ENCODE peak calls at places on chromosomes 12 and 14, in nine cellular contexts. V, J, M, H, W, G, C, Z and O are unnamed samples.

GRCh38 chr12:124109760-124110159 is 136.7 kb downstream of the ZNF664 start:
- DNase-seq in V (no peak), J (peak), M (peak), H (no peak), W (no peak), G (no peak), C (no peak), Z (no peak), O (no peak)

GRCh38 chr14:41873379-41874034 is 266.8 kb downstream of the LRFN5 start:
- DNase-seq in V (no peak), J (peak), M (no peak), H (no peak), W (no peak), G (no peak), C (no peak), Z (no peak), O (no peak)

GRCh38 chr12:131281016-131281415 is 327.3 kb downstream of the ADGRD1 start:
- DNase-seq in V (no peak), J (no peak), M (no peak), H (peak), W (peak), G (no peak), C (no peak), Z (no peak), O (no peak)

GRCh38 chr12:65171870-65172269 is 2.5 kb downstream of the LEMD3 start:
- DNase-seq in V (no peak), J (peak), M (no peak), H (no peak), W (no peak), G (no peak), C (peak), Z (no peak), O (no peak)

GRCh38 chr14:98210045-98210678 is 1061.8 kb downstream of the BCL11B start:
- DNase-seq in V (no peak), J (no peak), M (no peak), H (no peak), W (no peak), G (no peak), C (peak), Z (no peak), O (no peak)

GRCh38 chr12:75660805-75661404 is 149.5 kb upstream of the KRR1 start:
- DNase-seq in V (no peak), J (peak), M (no peak), H (no peak), W (no peak), G (no peak), C (no peak), Z (no peak), O (peak)

GRCh38 chr12:90086281-90086680 is 377.6 kb upstream of the ATP2B1 start:
- DNase-seq in V (no peak), J (peak), M (no peak), H (no peak), W (no peak), G (no peak), C (no peak), Z (no peak), O (no peak)

GRCh38 chr12:109153711-109154434 is 37.5 kb downstream of the ACACB start:
- DNase-seq in V (no peak), J (no peak), M (peak), H (no peak), W (no peak), G (peak), C (no peak), Z (no peak), O (no peak)

GRCh38 chr12:126114420-126114819 is 1049.2 kb downstream of the AACS start:
- DNase-seq in V (no peak), J (no peak), M (no peak), H (no peak), W (no peak), G (no peak), C (no peak), Z (no peak), O (no peak)

GRCh38 chr14:69375182-69375581 is 22.9 kb downstream of the ERH start:
- DNase-seq in V (no peak), J (no peak), M (no peak), H (no peak), W (no peak), G (no peak), C (no peak), Z (no peak), O (no peak)

GRCh38 chr14:71474291-71474690 is 457.9 kb upstream of the RGS6 start:
- DNase-seq in V (no peak), J (no peak), M (no peak), H (no peak), W (no peak), G (no peak), C (no peak), Z (no peak), O (no peak)

GRCh38 chr12:100279612-100280244 is 12.8 kb downstream of the SCYL2 start:
- DNase-seq in V (no peak), J (peak), M (no peak), H (no peak), W (no peak), G (no peak), C (no peak), Z (no peak), O (no peak)

GRCh38 chr12:132818562-132818961 is 10.1 kb downstream of the GOLGA3 start:
- DNase-seq in V (no peak), J (no peak), M (no peak), H (no peak), W (no peak), G (no peak), C (no peak), Z (no peak), O (no peak)

DNA sequence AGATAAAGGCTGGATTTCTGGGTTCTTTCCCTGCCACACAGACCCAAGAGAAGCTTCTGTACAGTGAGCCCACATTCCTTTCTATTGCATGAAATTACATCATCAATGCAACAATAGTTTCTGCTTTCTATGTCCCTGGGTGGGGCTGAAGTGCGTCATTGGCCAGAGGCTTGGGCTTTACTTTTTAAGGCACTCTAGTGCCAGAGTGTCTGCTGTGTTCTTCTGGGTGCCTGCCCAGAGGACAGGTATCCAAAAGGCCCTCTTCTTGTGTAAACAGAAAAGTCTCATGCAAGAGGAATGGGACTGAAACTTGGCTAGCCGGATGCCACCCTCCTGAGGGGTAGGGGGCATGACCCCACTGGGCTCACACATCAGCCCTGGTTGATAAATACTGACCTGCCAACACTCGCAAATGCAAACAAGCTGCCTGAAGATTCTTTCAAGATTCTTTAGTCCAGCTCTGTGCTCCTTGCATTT is 5.9 kb downstream of the KRT86 start:
- DNase-seq in V (no peak), J (peak), M (peak), H (peak), W (peak), G (peak), C (no peak), Z (peak), O (peak)
- H3K27ac ChIP-seq in V (peak), J (peak), M (peak), H (peak), W (peak), G (peak), C (no peak), Z (peak), O (peak)

GRCh38 chr14:75279153-75279738 is 618 bp downstream of the FOS start:
- DNase-seq in V (peak), J (peak), M (no peak), H (no peak), W (peak), G (peak), C (peak), Z (peak), O (no peak)

GRCh38 chr14:75280448-75280830 is 1.8 kb downstream of the FOS start:
- DNase-seq in V (no peak), J (peak), M (no peak), H (no peak), W (peak), G (no peak), C (no peak), Z (no peak), O (no peak)

GRCh38 chr14:75280831-75281690 is 2.4 kb downstream of the FOS start:
- DNase-seq in V (no peak), J (peak), M (no peak), H (no peak), W (peak), G (peak), C (peak), Z (no peak), O (no peak)

GRCh38 chr14:75278422-75279152 is at the start of gene FOS:
- DNase-seq in V (peak), J (peak), M (peak), H (peak), W (peak), G (peak), C (peak), Z (peak), O (no peak)

GRCh38 chr14:75279739-75280447 is 1.3 kb downstream of the FOS start:
- DNase-seq in V (peak), J (peak), M (no peak), H (no peak), W (peak), G (peak), C (peak), Z (no peak), O (no peak)
- H3K27ac ChIP-seq in V (peak), J (peak), M (no peak), H (peak), W (peak), G (peak), C (peak), Z (peak), O (peak)

GRCh38 chr12:87685696-87686095 is 343.5 kb downstream of the C12orf50 start:
- DNase-seq in V (no peak), J (no peak), M (no peak), H (no peak), W (no peak), G (no peak), C (no peak), Z (no peak), O (no peak)
- H3K27ac ChIP-seq in V (no peak), J (no peak), M (no peak), H (no peak), W (no peak), G (no peak), C (no peak), Z (no peak), O (no peak)

GRCh38 chr12:25957898-25958253 is 606 bp upstream of the RASSF8 start:
- DNase-seq in V (no peak), J (peak), M (peak), H (no peak), W (no peak), G (no peak), C (no peak), Z (no peak), O (no peak)
- H3K27ac ChIP-seq in V (peak), J (peak), M (peak), H (peak), W (peak), G (peak), C (no peak), Z (peak), O (peak)

GRCh38 chr12:778615-779014 is 26.2 kb downstream of the WNK1 start:
- DNase-seq in V (no peak), J (no peak), M (no peak), H (no peak), W (no peak), G (no peak), C (no peak), Z (no peak), O (no peak)
- H3K27ac ChIP-seq in V (no peak), J (peak), M (peak), H (no peak), W (no peak), G (no peak), C (no peak), Z (peak), O (peak)

GRCh38 chr12:80702889-80703605 is 4.4 kb upstream of the MYF6 start:
- DNase-seq in V (no peak), J (peak), M (no peak), H (no peak), W (no peak), G (no peak), C (no peak), Z (peak), O (peak)
- H3K27ac ChIP-seq in V (peak), J (peak), M (no peak), H (no peak), W (no peak), G (no peak), C (no peak), Z (peak), O (no peak)

DNA sequence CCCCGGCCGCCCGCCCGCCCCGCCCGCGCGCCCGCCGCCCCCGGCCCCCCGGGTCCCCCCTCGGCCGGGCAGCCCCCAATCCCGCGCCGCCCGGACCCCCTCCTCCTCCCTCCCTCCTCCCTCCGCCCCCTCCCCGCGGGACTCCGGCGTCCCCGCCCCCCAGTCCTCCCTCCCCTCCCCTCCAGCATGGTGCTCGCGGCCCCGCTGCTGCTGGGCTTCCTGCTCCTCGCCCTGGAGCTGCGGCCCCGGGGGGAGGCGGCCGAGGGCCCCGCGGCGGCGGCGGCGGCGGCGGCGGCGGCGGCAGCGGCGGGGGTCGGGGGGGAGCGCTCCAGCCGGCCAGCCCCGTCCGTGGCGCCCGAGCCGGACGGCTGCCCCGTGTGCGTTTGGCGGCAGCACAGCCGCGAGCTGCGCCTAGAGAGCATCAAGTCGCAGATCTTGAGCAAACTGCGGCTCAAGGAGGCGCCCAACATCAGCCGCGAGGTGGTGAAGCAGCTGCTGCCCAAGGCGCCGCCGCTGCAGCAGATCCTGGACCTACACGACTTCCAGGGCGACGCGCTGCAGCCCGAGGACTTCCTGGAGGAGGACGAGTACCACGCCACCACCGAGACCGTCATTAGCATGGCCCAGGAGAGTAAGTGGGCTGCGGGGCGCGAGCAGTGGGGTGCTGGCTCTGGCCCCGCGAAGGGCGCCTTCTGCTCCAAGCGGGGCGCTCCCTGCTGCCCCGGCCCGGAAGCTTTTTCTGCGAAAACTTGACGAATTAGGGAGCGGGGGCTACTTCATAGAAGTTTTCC is 404 bp downstream of the GDF11 start:
- DNase-seq in V (peak), J (peak), M (peak), H (peak), W (peak), G (peak), C (peak), Z (no peak), O (no peak)
- H3K27ac ChIP-seq in V (peak), J (no peak), M (peak), H (no peak), W (peak), G (no peak), C (peak), Z (no peak), O (no peak)

DNA sequence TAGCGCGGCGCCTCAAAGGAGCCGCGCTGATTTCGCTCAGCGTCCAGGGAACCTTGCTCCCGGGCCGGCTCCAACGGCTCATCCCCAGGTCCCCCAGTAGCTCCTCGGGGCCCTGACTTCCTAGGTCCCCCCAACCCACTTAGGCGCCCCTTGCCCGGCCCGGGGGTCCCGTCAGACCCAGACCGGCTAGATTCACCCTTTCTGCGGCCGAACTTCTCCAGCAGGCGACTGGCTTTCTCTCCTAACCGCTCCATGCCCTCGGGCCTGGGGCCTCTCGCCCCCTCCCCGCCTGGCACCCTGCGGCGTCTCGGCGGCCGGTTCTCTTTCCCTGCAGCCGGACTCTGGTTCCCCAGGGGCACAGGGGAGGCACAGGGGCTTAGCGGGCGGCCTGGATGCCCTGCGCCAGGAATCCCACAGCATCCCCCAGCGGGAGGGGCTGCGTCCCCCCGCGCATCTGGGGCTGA is 306 bp downstream of the AJUBA start:
- DNase-seq in V (no peak), J (no peak), M (no peak), H (no peak), W (no peak), G (no peak), C (no peak), Z (no peak), O (no peak)
- H3K27ac ChIP-seq in V (peak), J (peak), M (peak), H (peak), W (peak), G (peak), C (no peak), Z (peak), O (peak)